ENCODE peak calls at places on chromosome 16, in six cellular contexts. M is heart right ventricle; A is ACHN; H is activated T-helper 1 cell treated with anti-CD3 and anti-CD28 coated beads, Interleukin-2, amount 50 U/mL, for 16 hours; B is breast epithelium; R is kidney. Q is an unnamed sample.

GRCh38 chr16:48117217-48118105 is 38.3 kb downstream of the ABCC12 start:
- DNase-seq in M (peak), H (peak), R (no peak), B (no peak), A (peak), Q (no peak)

GRCh38 chr16:16881771-16882170 is 502.8 kb downstream of the NPIPA7 start:
- DNase-seq in R (no peak), H (no peak), B (no peak), A (no peak), M (no peak), Q (no peak)

GRCh38 chr16:53781023-53781605 is 77.2 kb downstream of the FTO start:
- DNase-seq in M (no peak), R (no peak), B (no peak), A (no peak), H (no peak), Q (no peak)

GRCh38 chr16:3259097-3259496 is 2.7 kb upstream of the MEFV start:
- DNase-seq in B (no peak), M (peak), A (no peak), R (peak), H (no peak), Q (no peak)

GRCh38 chr16:19746561-19746960 is 28.5 kb downstream of the IQCK start:
- DNase-seq in B (no peak), R (no peak), H (no peak), M (no peak), A (no peak), Q (no peak)

GRCh38 chr16:53629607-53630312 is 73.9 kb downstream of the RPGRIP1L start:
- DNase-seq in A (no peak), R (no peak), H (no peak), M (no peak), B (no peak), Q (no peak)

GRCh38 chr16:84362410-84362809 is 5.9 kb upstream of the ATP2C2 start:
- DNase-seq in B (no peak), R (no peak), A (no peak), H (no peak), M (no peak), Q (no peak)

GRCh38 chr16:87956169-87956770 is 5.0 kb downstream of the BANP start:
- DNase-seq in B (no peak), A (no peak), H (peak), R (no peak), M (peak), Q (no peak)

GRCh38 chr16:84446596-84447392 is 57.7 kb downstream of the MEAK7 start:
- DNase-seq in R (no peak), M (no peak), A (no peak), H (no peak), B (no peak), Q (no peak)

GRCh38 chr16:53821487-53821886 is 117.5 kb downstream of the FTO start:
- DNase-seq in R (no peak), A (peak), B (no peak), H (no peak), M (no peak), Q (no peak)

GRCh38 chr16:381788-382717 is at the start of gene PGAP6:
- DNase-seq in B (no peak), H (peak), M (peak), R (peak), A (peak), Q (no peak)

GRCh38 chr16:52573365-52574104 is 26.6 kb upstream of the TOX3 start:
- DNase-seq in M (no peak), A (peak), H (no peak), R (no peak), B (no peak), Q (no peak)

GRCh38 chr16:31099860-31100638 is 5.5 kb upstream of the VKORC1 start:
- DNase-seq in H (no peak), A (no peak), R (no peak), B (no peak), M (no peak), Q (no peak)

GRCh38 chr16:86383488-86384262 is 126.7 kb upstream of the FOXF1 start:
- DNase-seq in B (no peak), H (no peak), A (peak), R (no peak), M (no peak), Q (no peak)

GRCh38 chr16:50169555-50170096 is 16.5 kb downstream of the TENT4B start:
- DNase-seq in A (no peak), H (no peak), R (no peak), B (no peak), M (no peak), Q (no peak)

GRCh38 chr16:8949536-8950418 is 13.9 kb downstream of the USP7 start:
- DNase-seq in A (no peak), B (no peak), H (no peak), M (no peak), R (no peak), Q (no peak)

GRCh38 chr16:66099261-66099660 is 267.2 kb upstream of the CDH5 start:
- DNase-seq in B (no peak), H (no peak), A (no peak), R (no peak), M (no peak), Q (no peak)

Q was measured in GOT3.